ENCODE peak calls at places on chromosomes 6 and 20, in five cellular contexts. One of them, this sample, is unnamed.
A peak's percentile ranks its signal among the peaks of the same experiment; 100 is the strongest.

GRCh38 chr20:24894488-24894887 is 54.6 kb upstream of the CST7 start:
- DNase-seq in stomach: no peak
- DNase-seq in uterus: no peak
- DNase-seq in left ventricle myocardium inferior: no peak
- DNase-seq in vagina: no peak
- DNase-seq in this sample: no peak

GRCh38 chr6:111171577-111172400 is 84.5 kb downstream of the SLC16A10 start:
- DNase-seq in vagina: no peak
- DNase-seq in uterus: no peak
- DNase-seq in left ventricle myocardium inferior: no peak
- DNase-seq in stomach: no peak
- DNase-seq in this sample: no peak

GRCh38 chr20:47607208-47607613 is 105.5 kb downstream of the NCOA3 start:
- DNase-seq in uterus: no peak
- DNase-seq in vagina: no peak
- DNase-seq in stomach: no peak
- DNase-seq in left ventricle myocardium inferior: no peak
- DNase-seq in this sample: peak; percentile 69

GRCh38 chr6:137155830-137156229 is 17.6 kb downstream of the IL22RA2 start:
- DNase-seq in vagina: no peak
- DNase-seq in stomach: no peak
- DNase-seq in left ventricle myocardium inferior: no peak
- DNase-seq in uterus: no peak
- DNase-seq in this sample: no peak

GRCh38 chr6:56909115-56909907 is 45.6 kb upstream of the BEND6 start:
- DNase-seq in vagina: no peak
- DNase-seq in uterus: no peak
- DNase-seq in left ventricle myocardium inferior: no peak
- DNase-seq in stomach: no peak
- DNase-seq in this sample: no peak

GRCh38 chr6:37516920-37517405 is 17.3 kb upstream of the CCDC167 start:
- DNase-seq in stomach: no peak
- DNase-seq in uterus: no peak
- DNase-seq in vagina: no peak
- DNase-seq in left ventricle myocardium inferior: no peak
- DNase-seq in this sample: no peak

GRCh38 chr20:50992733-50993457 is 30.0 kb downstream of the KCNG1 start:
- DNase-seq in left ventricle myocardium inferior: no peak
- DNase-seq in stomach: no peak
- DNase-seq in uterus: no peak
- DNase-seq in vagina: no peak
- DNase-seq in this sample: peak; percentile 76

GRCh38 chr6:49556429-49556837 is 6.0 kb downstream of the C6orf141 start:
- DNase-seq in uterus: no peak
- DNase-seq in stomach: no peak
- DNase-seq in left ventricle myocardium inferior: no peak
- DNase-seq in vagina: no peak
- DNase-seq in this sample: peak; percentile 73

GRCh38 chr20:63652192-63652980 is 838 bp downstream of the STMN3 start:
- DNase-seq in uterus: no peak
- DNase-seq in vagina: no peak
- DNase-seq in stomach: no peak
- DNase-seq in left ventricle myocardium inferior: peak; percentile 48
- DNase-seq in this sample: peak; percentile 10

GRCh38 chr20:59765599-59766177 is 161.3 kb downstream of the PHACTR3 start:
- DNase-seq in vagina: no peak
- DNase-seq in stomach: no peak
- DNase-seq in left ventricle myocardium inferior: no peak
- DNase-seq in uterus: no peak
- DNase-seq in this sample: no peak

GRCh38 chr6:107129370-107129925 is 14.1 kb upstream of the BEND3 start:
- DNase-seq in vagina: no peak
- DNase-seq in stomach: no peak
- DNase-seq in left ventricle myocardium inferior: no peak
- DNase-seq in uterus: no peak
- DNase-seq in this sample: no peak

GRCh38 chr6:148164645-148165044 is 178.0 kb upstream of the SASH1 start:
- DNase-seq in uterus: no peak
- DNase-seq in stomach: no peak
- DNase-seq in left ventricle myocardium inferior: no peak
- DNase-seq in vagina: no peak
- DNase-seq in this sample: no peak

GRCh38 chr6:154721460-154721859 is 11.8 kb upstream of the SCAF8 start:
- DNase-seq in uterus: no peak
- DNase-seq in stomach: no peak
- DNase-seq in left ventricle myocardium inferior: no peak
- DNase-seq in vagina: no peak
- DNase-seq in this sample: no peak

GRCh38 chr6:30238178-30238795 is 25.1 kb upstream of the TRIM26 start:
- DNase-seq in vagina: no peak
- DNase-seq in left ventricle myocardium inferior: no peak
- DNase-seq in uterus: no peak
- DNase-seq in stomach: no peak
- DNase-seq in this sample: peak; percentile 40

GRCh38 chr20:9215539-9215938 is 146.7 kb downstream of the PLCB4 start:
- DNase-seq in uterus: no peak
- DNase-seq in left ventricle myocardium inferior: no peak
- DNase-seq in stomach: no peak
- DNase-seq in vagina: no peak
- DNase-seq in this sample: no peak

GRCh38 chr6:158219229-158219628 is 51.1 kb downstream of the GTF2H5 start:
- DNase-seq in left ventricle myocardium inferior: no peak
- DNase-seq in vagina: no peak
- DNase-seq in stomach: no peak
- DNase-seq in uterus: no peak
- DNase-seq in this sample: peak; percentile 98

GRCh38 chr6:78487401-78487800 is 379.9 kb upstream of the IRAK1BP1 start:
- DNase-seq in stomach: no peak
- DNase-seq in left ventricle myocardium inferior: no peak
- DNase-seq in vagina: no peak
- DNase-seq in uterus: no peak
- DNase-seq in this sample: no peak

GRCh38 chr6:119147101-119148053 is 68.9 kb upstream of the FAM184A start:
- DNase-seq in stomach: peak; percentile 37
- DNase-seq in left ventricle myocardium inferior: no peak
- DNase-seq in uterus: peak; percentile 52
- DNase-seq in vagina: no peak
- DNase-seq in this sample: peak; percentile 98

GRCh38 chr6:45175272-45175671 is 152.9 kb upstream of the RUNX2 start:
- DNase-seq in left ventricle myocardium inferior: no peak
- DNase-seq in uterus: no peak
- DNase-seq in stomach: no peak
- DNase-seq in vagina: no peak
- DNase-seq in this sample: no peak

GRCh38 chr6:123055266-123055665 is 59.2 kb downstream of the CLVS2 start:
- DNase-seq in uterus: no peak
- DNase-seq in stomach: no peak
- DNase-seq in left ventricle myocardium inferior: no peak
- DNase-seq in vagina: no peak
- DNase-seq in this sample: no peak

GRCh38 chr6:157834549-157834948 is 11.5 kb downstream of the SNX9 start:
- DNase-seq in uterus: no peak
- DNase-seq in stomach: no peak
- DNase-seq in vagina: no peak
- DNase-seq in left ventricle myocardium inferior: no peak
- DNase-seq in this sample: no peak

GRCh38 chr20:19944772-19945459 is 72.2 kb upstream of the NAA20 start:
- DNase-seq in vagina: no peak
- DNase-seq in uterus: no peak
- DNase-seq in stomach: no peak
- DNase-seq in left ventricle myocardium inferior: no peak
- DNase-seq in this sample: peak; percentile 85

GRCh38 chr6:97085772-97086171 is 161.2 kb downstream of the KLHL32 start:
- DNase-seq in vagina: no peak
- DNase-seq in left ventricle myocardium inferior: no peak
- DNase-seq in uterus: no peak
- DNase-seq in stomach: no peak
- DNase-seq in this sample: no peak

GRCh38 chr6:2716926-2717700 is 33.6 kb downstream of the MYLK4 start:
- DNase-seq in left ventricle myocardium inferior: no peak
- DNase-seq in uterus: no peak
- DNase-seq in vagina: no peak
- DNase-seq in stomach: no peak
- DNase-seq in this sample: no peak

GRCh38 chr6:101150226-101150625 is 243.3 kb upstream of the GRIK2 start:
- DNase-seq in vagina: no peak
- DNase-seq in left ventricle myocardium inferior: no peak
- DNase-seq in uterus: no peak
- DNase-seq in stomach: no peak
- DNase-seq in this sample: no peak

GRCh38 chr20:34578040-34578439 is 19.5 kb downstream of the MAP1LC3A start:
- DNase-seq in stomach: no peak
- DNase-seq in vagina: peak; percentile 18
- DNase-seq in left ventricle myocardium inferior: no peak
- DNase-seq in uterus: no peak
- DNase-seq in this sample: peak; percentile 80

GRCh38 chr20:60011512-60012507 is 53.6 kb downstream of the CDH26 start:
- DNase-seq in uterus: no peak
- DNase-seq in left ventricle myocardium inferior: no peak
- DNase-seq in vagina: peak; percentile 77
- DNase-seq in stomach: no peak
- DNase-seq in this sample: no peak

GRCh38 chr6:119034827-119035458 is 43.5 kb downstream of the FAM184A start:
- DNase-seq in left ventricle myocardium inferior: no peak
- DNase-seq in stomach: no peak
- DNase-seq in uterus: no peak
- DNase-seq in vagina: no peak
- DNase-seq in this sample: no peak

GRCh38 chr6:52360601-52361346 is 1.2 kb upstream of the PAQR8 start:
- DNase-seq in left ventricle myocardium inferior: no peak
- DNase-seq in stomach: no peak
- DNase-seq in vagina: no peak
- DNase-seq in uterus: no peak
- DNase-seq in this sample: no peak
- H3K4me3 ChIP-seq in left ventricle myocardium inferior: peak overlapping the region; percentile 82
- H3K4me3 ChIP-seq in stomach: no peak overlapping the region
- H3K4me3 ChIP-seq in vagina: no peak overlapping the region
- H3K4me3 ChIP-seq in uterus: no peak overlapping the region
- H3K4me3 ChIP-seq in this sample: no peak overlapping the region

DNA sequence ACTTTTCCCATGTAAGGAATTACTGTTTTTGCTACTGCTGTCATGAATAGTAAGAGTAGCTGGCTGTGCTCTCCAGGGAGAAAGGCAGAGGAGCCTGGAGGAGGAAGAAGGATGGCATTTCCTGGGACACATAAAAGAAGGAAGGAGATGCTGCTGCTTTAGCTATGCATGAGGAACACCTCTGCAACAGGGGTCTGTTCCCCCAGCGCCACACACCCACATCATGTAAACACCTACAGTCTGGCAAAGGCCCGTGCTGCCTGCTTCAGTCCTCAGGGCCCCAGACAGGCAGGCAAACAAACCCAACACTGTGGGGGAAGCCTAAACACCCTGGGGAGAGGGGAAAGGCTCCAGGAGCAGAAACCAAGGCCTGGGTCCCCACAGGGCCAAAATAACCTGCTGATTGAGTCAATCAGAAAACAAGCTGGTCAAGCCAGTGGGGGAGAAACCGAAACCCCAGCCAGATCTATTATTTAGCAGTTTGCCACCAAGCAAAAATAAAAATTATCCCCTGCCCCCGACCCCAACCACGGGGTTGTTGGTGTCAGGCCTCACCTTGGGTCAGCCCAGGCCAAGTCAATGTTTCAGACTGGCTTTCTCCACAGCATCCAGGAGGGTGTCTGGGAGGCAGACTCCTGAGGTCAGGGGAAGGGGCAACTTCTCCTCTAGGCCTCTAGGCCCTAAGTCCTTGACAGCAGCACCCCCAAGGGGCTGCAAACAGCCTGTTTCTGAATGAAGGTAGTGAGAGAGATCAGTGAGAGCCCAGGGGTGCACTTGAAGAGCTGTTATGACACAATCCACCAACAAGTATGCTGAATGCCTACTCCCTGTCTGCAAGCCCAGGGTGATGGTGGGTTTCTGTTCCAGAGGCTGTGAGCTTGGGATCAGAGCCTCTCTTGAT is 34.6 kb upstream of the SCUBE3 start:
- DNase-seq in left ventricle myocardium inferior: no peak
- DNase-seq in uterus: no peak
- DNase-seq in vagina: no peak
- DNase-seq in stomach: no peak
- DNase-seq in this sample: no peak
- TF ChIP-seq CTCF in left ventricle myocardium inferior: no peak
- TF ChIP-seq CTCF in uterus: no peak
- TF ChIP-seq CTCF in vagina: no peak
- TF ChIP-seq CTCF in stomach: no peak
- TF ChIP-seq CTCF in this sample: no peak

DNA sequence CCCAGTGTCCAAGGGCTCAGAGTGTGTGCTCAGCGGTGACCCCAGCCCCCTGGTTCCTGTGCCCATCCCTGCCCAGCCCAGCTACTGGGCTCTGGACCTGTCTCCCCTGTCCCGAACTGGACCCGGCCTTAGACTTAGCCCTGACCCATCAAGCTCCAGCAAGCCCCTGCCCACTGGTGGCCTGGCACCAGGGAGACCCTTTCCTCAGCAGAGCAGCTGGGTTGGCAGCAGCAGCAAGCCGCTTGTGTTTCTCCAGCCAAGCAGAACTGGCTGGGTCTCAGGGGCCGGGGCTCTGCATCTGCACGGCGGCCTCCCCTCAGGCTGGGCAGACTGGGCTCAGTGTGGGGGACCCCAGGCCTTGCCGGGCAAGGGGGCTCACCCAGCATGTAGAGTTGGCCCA is 801 bp downstream of the SPDEF start:
- DNase-seq in stomach: no peak
- DNase-seq in vagina: no peak
- DNase-seq in left ventricle myocardium inferior: no peak
- DNase-seq in uterus: no peak
- DNase-seq in this sample: no peak
- H3K4me3 ChIP-seq in stomach: peak overlapping the region; percentile 53
- H3K4me3 ChIP-seq in vagina: no peak overlapping the region
- H3K4me3 ChIP-seq in left ventricle myocardium inferior: no peak overlapping the region
- H3K4me3 ChIP-seq in uterus: no peak overlapping the region
- H3K4me3 ChIP-seq in this sample: no peak overlapping the region

DNA sequence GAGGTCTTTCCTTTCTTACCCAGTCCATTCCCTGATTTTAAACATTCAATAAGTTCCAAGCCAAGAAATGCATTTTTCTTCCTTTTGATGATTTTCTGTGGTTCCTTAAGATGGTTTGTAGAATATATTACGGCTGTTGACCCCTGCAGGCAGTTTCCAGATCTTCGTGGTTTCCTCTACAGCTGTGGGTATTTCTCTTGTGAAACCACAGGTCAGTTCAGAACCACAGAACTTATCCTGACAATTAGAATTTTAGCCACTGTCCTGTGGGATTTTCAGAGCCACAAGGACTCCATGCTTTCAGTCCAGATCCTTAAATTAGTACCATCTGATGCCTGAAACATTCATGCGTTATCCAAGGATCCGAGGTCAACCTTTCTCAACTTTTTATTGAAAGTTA is 29.7 kb upstream of the EXOC2 start:
- DNase-seq in stomach: no peak
- DNase-seq in vagina: no peak
- DNase-seq in uterus: no peak
- DNase-seq in left ventricle myocardium inferior: no peak
- DNase-seq in this sample: peak; percentile 41
- TF ChIP-seq CTCF in stomach: no peak
- TF ChIP-seq CTCF in vagina: no peak
- TF ChIP-seq CTCF in uterus: no peak
- TF ChIP-seq CTCF in left ventricle myocardium inferior: no peak
- TF ChIP-seq CTCF in this sample: no peak